ENCODE peak calls at places on chromosomes 6 and 20, in seven cellular contexts. One of them, this sample, is unnamed.

GRCh38 chr6:152380993-152381898 is 255.9 kb downstream of the SYNE1 start:
- DNase-seq in H7: no peak
- DNase-seq in fibroblast of villous mesenchyme: peak; percentile 95
- DNase-seq in ELR: peak; percentile 94
- DNase-seq in mammary epithelial cell: peak; percentile 74
- DNase-seq in AG09319: peak; percentile 95
- DNase-seq in iPS DF 19.7: peak; percentile 23
- DNase-seq in this sample: no peak

GRCh38 chr6:105753184-105754097 is 332.7 kb upstream of the PRDM1 start:
- DNase-seq in H7: no peak
- DNase-seq in fibroblast of villous mesenchyme: peak; percentile 51
- DNase-seq in ELR: no peak
- DNase-seq in mammary epithelial cell: peak; percentile 87
- DNase-seq in AG09319: peak; percentile 45
- DNase-seq in iPS DF 19.7: no peak
- DNase-seq in this sample: no peak

GRCh38 chr6:92864966-92865555 is 554.3 kb downstream of the EPHA7 start:
- DNase-seq in H7: peak; percentile 15
- DNase-seq in fibroblast of villous mesenchyme: no peak
- DNase-seq in ELR: no peak
- DNase-seq in mammary epithelial cell: no peak
- DNase-seq in AG09319: no peak
- DNase-seq in iPS DF 19.7: no peak
- DNase-seq in this sample: no peak

GRCh38 chr6:43308101-43308989 is at the start of gene CRIP3:
- DNase-seq in H7: peak; percentile 89
- DNase-seq in fibroblast of villous mesenchyme: peak; percentile 6
- DNase-seq in ELR: peak; percentile 21
- DNase-seq in mammary epithelial cell: peak; percentile 40
- DNase-seq in AG09319: no peak
- DNase-seq in iPS DF 19.7: peak; percentile 59
- DNase-seq in this sample: peak; percentile 39

GRCh38 chr6:166559211-166559610 is 27.3 kb downstream of the RAMACL start:
- DNase-seq in H7: no peak
- DNase-seq in fibroblast of villous mesenchyme: no peak
- DNase-seq in ELR: no peak
- DNase-seq in mammary epithelial cell: peak; percentile 55
- DNase-seq in AG09319: no peak
- DNase-seq in iPS DF 19.7: no peak
- DNase-seq in this sample: no peak

GRCh38 chr20:36604952-36605308 is 649 bp upstream of the RAB5IF start:
- DNase-seq in H7: no peak
- DNase-seq in fibroblast of villous mesenchyme: peak; percentile 35
- DNase-seq in ELR: no peak
- DNase-seq in mammary epithelial cell: no peak
- DNase-seq in AG09319: no peak
- DNase-seq in iPS DF 19.7: no peak
- DNase-seq in this sample: peak; percentile 36

GRCh38 chr6:11772109-11772830 is 6.3 kb downstream of the ADTRP start:
- DNase-seq in H7: no peak
- DNase-seq in fibroblast of villous mesenchyme: peak; percentile 95
- DNase-seq in ELR: peak; percentile 99
- DNase-seq in mammary epithelial cell: peak; percentile 98
- DNase-seq in AG09319: peak; percentile 82
- DNase-seq in iPS DF 19.7: no peak
- DNase-seq in this sample: no peak

GRCh38 chr6:24672573-24673182 is 5.8 kb downstream of the ACOT13 start:
- DNase-seq in H7: no peak
- DNase-seq in fibroblast of villous mesenchyme: no peak
- DNase-seq in ELR: no peak
- DNase-seq in mammary epithelial cell: no peak
- DNase-seq in AG09319: no peak
- DNase-seq in iPS DF 19.7: no peak
- DNase-seq in this sample: no peak

GRCh38 chr6:129342243-129342642 is 367.7 kb downstream of the ARHGAP18 start:
- DNase-seq in H7: no peak
- DNase-seq in fibroblast of villous mesenchyme: peak; percentile 80
- DNase-seq in ELR: peak; percentile 12
- DNase-seq in mammary epithelial cell: no peak
- DNase-seq in AG09319: peak; percentile 49
- DNase-seq in iPS DF 19.7: no peak
- DNase-seq in this sample: no peak

GRCh38 chr20:34072076-34072475 is 40.0 kb downstream of the EIF2S2 start:
- DNase-seq in H7: no peak
- DNase-seq in fibroblast of villous mesenchyme: no peak
- DNase-seq in ELR: no peak
- DNase-seq in mammary epithelial cell: no peak
- DNase-seq in AG09319: no peak
- DNase-seq in iPS DF 19.7: no peak
- DNase-seq in this sample: no peak

GRCh38 chr20:3716195-3716834 is 3.9 kb upstream of the SIGLEC1 start:
- DNase-seq in H7: peak; percentile 89
- DNase-seq in fibroblast of villous mesenchyme: peak; percentile 60
- DNase-seq in ELR: peak; percentile 64
- DNase-seq in mammary epithelial cell: peak; percentile 16
- DNase-seq in AG09319: peak; percentile 10
- DNase-seq in iPS DF 19.7: peak; percentile 33
- DNase-seq in this sample: no peak

GRCh38 chr6:45663181-45664180 is 285.7 kb upstream of the SUPT3H start:
- DNase-seq in H7: peak; percentile 87
- DNase-seq in fibroblast of villous mesenchyme: peak; percentile 51
- DNase-seq in ELR: no peak
- DNase-seq in mammary epithelial cell: no peak
- DNase-seq in AG09319: no peak
- DNase-seq in iPS DF 19.7: no peak
- DNase-seq in this sample: no peak

GRCh38 chr6:34142599-34142998 is 3.3 kb downstream of the GRM4 start:
- DNase-seq in H7: peak; percentile 91
- DNase-seq in fibroblast of villous mesenchyme: no peak
- DNase-seq in ELR: no peak
- DNase-seq in mammary epithelial cell: peak; percentile 20
- DNase-seq in AG09319: no peak
- DNase-seq in iPS DF 19.7: no peak
- DNase-seq in this sample: no peak

GRCh38 chr20:19976595-19977372 is 40.4 kb upstream of the NAA20 start:
- DNase-seq in H7: peak; percentile 67
- DNase-seq in fibroblast of villous mesenchyme: peak; percentile 81
- DNase-seq in ELR: peak; percentile 92
- DNase-seq in mammary epithelial cell: peak; percentile 77
- DNase-seq in AG09319: peak; percentile 74
- DNase-seq in iPS DF 19.7: no peak
- DNase-seq in this sample: no peak

GRCh38 chr6:148027201-148027600 is 315.4 kb upstream of the SASH1 start:
- DNase-seq in H7: peak; percentile 6
- DNase-seq in fibroblast of villous mesenchyme: no peak
- DNase-seq in ELR: no peak
- DNase-seq in mammary epithelial cell: no peak
- DNase-seq in AG09319: no peak
- DNase-seq in iPS DF 19.7: no peak
- DNase-seq in this sample: no peak

GRCh38 chr6:85404497-85405174 is 45.2 kb upstream of the NT5E start:
- DNase-seq in H7: no peak
- DNase-seq in fibroblast of villous mesenchyme: peak; percentile 82
- DNase-seq in ELR: peak; percentile 99
- DNase-seq in mammary epithelial cell: peak; percentile 94
- DNase-seq in AG09319: peak; percentile 72
- DNase-seq in iPS DF 19.7: no peak
- DNase-seq in this sample: no peak

GRCh38 chr20:2820084-2820895 is 4.1 kb downstream of the TMEM239 start:
- DNase-seq in H7: peak; percentile 87
- DNase-seq in fibroblast of villous mesenchyme: peak; percentile 83
- DNase-seq in ELR: no peak
- DNase-seq in mammary epithelial cell: no peak
- DNase-seq in AG09319: no peak
- DNase-seq in iPS DF 19.7: no peak
- DNase-seq in this sample: no peak

GRCh38 chr6:3585320-3585935 is 128.6 kb upstream of the SLC22A23 start:
- DNase-seq in H7: no peak
- DNase-seq in fibroblast of villous mesenchyme: peak; percentile 81
- DNase-seq in ELR: peak; percentile 90
- DNase-seq in mammary epithelial cell: peak; percentile 86
- DNase-seq in AG09319: peak; percentile 73
- DNase-seq in iPS DF 19.7: no peak
- DNase-seq in this sample: no peak

GRCh38 chr6:159463440-159463839 is 229.6 kb downstream of the SOD2 start:
- DNase-seq in H7: peak; percentile 32
- DNase-seq in fibroblast of villous mesenchyme: peak; percentile 7
- DNase-seq in ELR: peak; percentile 38
- DNase-seq in mammary epithelial cell: peak; percentile 11
- DNase-seq in AG09319: no peak
- DNase-seq in iPS DF 19.7: no peak
- DNase-seq in this sample: no peak

GRCh38 chr6:3032986-3033385 is 33.3 kb downstream of the NQO2 start:
- DNase-seq in H7: no peak
- DNase-seq in fibroblast of villous mesenchyme: no peak
- DNase-seq in ELR: peak; percentile 88
- DNase-seq in mammary epithelial cell: peak; percentile 50
- DNase-seq in AG09319: no peak
- DNase-seq in iPS DF 19.7: no peak
- DNase-seq in this sample: no peak

GRCh38 chr6:41273699-41274098 is 12.8 kb downstream of the TREM1 start:
- DNase-seq in H7: peak; percentile 48
- DNase-seq in fibroblast of villous mesenchyme: no peak
- DNase-seq in ELR: no peak
- DNase-seq in mammary epithelial cell: no peak
- DNase-seq in AG09319: no peak
- DNase-seq in iPS DF 19.7: no peak
- DNase-seq in this sample: no peak

GRCh38 chr6:63598001-63598250 is 25.6 kb downstream of the LOC128125822 start:
- DNase-seq in H7: no peak
- DNase-seq in fibroblast of villous mesenchyme: no peak
- DNase-seq in ELR: no peak
- DNase-seq in mammary epithelial cell: no peak
- DNase-seq in AG09319: no peak
- DNase-seq in iPS DF 19.7: no peak
- DNase-seq in this sample: no peak

GRCh38 chr6:74128536-74128935 is 432.5 kb downstream of the CD109 start:
- DNase-seq in H7: no peak
- DNase-seq in fibroblast of villous mesenchyme: peak; percentile 33
- DNase-seq in ELR: no peak
- DNase-seq in mammary epithelial cell: no peak
- DNase-seq in AG09319: no peak
- DNase-seq in iPS DF 19.7: no peak
- DNase-seq in this sample: no peak

GRCh38 chr20:48604426-48604825 is 223.4 kb downstream of the PREX1 start:
- DNase-seq in H7: no peak
- DNase-seq in fibroblast of villous mesenchyme: no peak
- DNase-seq in ELR: no peak
- DNase-seq in mammary epithelial cell: no peak
- DNase-seq in AG09319: no peak
- DNase-seq in iPS DF 19.7: no peak
- DNase-seq in this sample: no peak

This sample was measured in stimulated activated CD8-positive, alpha-beta memory T cell treated with anti-CD3 and anti-CD28 coated beads, Interleukin-7, amount 100 ng/mL, for 4 hours.